ENCODE peak calls at places on chromosomes 11 and 22, in eight cellular contexts. I is WTC11; K is stimulated activated CD4-positive, alpha-beta T cell treated with anti-CD3 and anti-CD28 coated beads, Interleukin-12 subunit alpha, Interleukin-12 subunit beta, amount 100 ng/mL, for 48 hours; Z is activated naive CD4-positive, alpha-beta T cell treated with Interleukin-2 at 50 U/mL for 16 hours; V is Daoy; T is ovary; N is nucleus accumbens; M is SJSA1. H is an unnamed sample.

GRCh38 chr11:130473056-130473794 is 24.8 kb downstream of the ADAMTS15 start:
- DNase-seq in I (no peak), K (no peak), Z (no peak), V (no peak), T (no peak), N (no peak), M (no peak), H (no peak)

GRCh38 chr22:49466926-49467590 is 360.6 kb downstream of the BRD1 start:
- DNase-seq in I (no peak), K (no peak), Z (no peak), V (no peak), T (no peak), N (no peak), M (no peak), H (no peak)

GRCh38 chr11:99432677-99433076 is 411.9 kb downstream of the CNTN5 start:
- DNase-seq in I (no peak), K (no peak), Z (no peak), V (no peak), T (no peak), N (no peak), M (no peak), H (no peak)

GRCh38 chr11:102410382-102410784 is 42.2 kb downstream of the TMEM123 start:
- DNase-seq in I (no peak), K (no peak), Z (no peak), V (no peak), T (no peak), N (no peak), M (peak; percentile 18), H (no peak)

GRCh38 chr22:49677495-49677889 is 150.2 kb downstream of the BRD1 start:
- DNase-seq in I (peak; percentile 6), K (no peak), Z (no peak), V (no peak), T (no peak), N (no peak), M (peak; percentile 18), H (no peak)

GRCh38 chr11:95688015-95688414 is 101.6 kb downstream of the FAM76B start:
- DNase-seq in I (no peak), K (no peak), Z (no peak), V (no peak), T (no peak), N (no peak), M (no peak), H (no peak)

GRCh38 chr11:62061356-62062222 is 62.2 kb upstream of the INCENP start:
- DNase-seq in I (no peak), K (no peak), Z (no peak), V (no peak), T (no peak), N (no peak), M (no peak), H (no peak)

GRCh38 chr22:46575915-46576555 is 38.6 kb upstream of the CELSR1 start:
- DNase-seq in I (peak; percentile 41), K (no peak), Z (no peak), V (no peak), T (no peak), N (no peak), M (no peak), H (no peak)

GRCh38 chr22:49368976-49369725 is 458.5 kb downstream of the BRD1 start:
- DNase-seq in I (peak; percentile 11), K (no peak), Z (no peak), V (peak; percentile 62), T (no peak), N (no peak), M (no peak), H (peak; percentile 9)

H was measured in H54.